ENCODE peak calls at places on chromosomes 2 and 18, in five cellular contexts. One of them, this sample, is unnamed.

GRCh38 chr2:26637811-26638310 is 3.3 kb downstream of the CIB4 start:
- DNase-seq in adrenal gland: no peak
- DNase-seq in K562: no peak
- DNase-seq in sigmoid colon: peak; percentile 27
- DNase-seq in esophagus muscularis mucosa: no peak
- DNase-seq in this sample: no peak

GRCh38 chr2:226652388-226652787 is 147.2 kb downstream of the IRS1 start:
- DNase-seq in sigmoid colon: no peak
- DNase-seq in K562: no peak
- DNase-seq in esophagus muscularis mucosa: no peak
- DNase-seq in adrenal gland: no peak
- DNase-seq in this sample: peak; percentile 81

GRCh38 chr18:79386547-79386946 is 9.2 kb upstream of the NFATC1 start:
- DNase-seq in K562: no peak
- DNase-seq in esophagus muscularis mucosa: no peak
- DNase-seq in adrenal gland: no peak
- DNase-seq in sigmoid colon: peak; percentile 60
- DNase-seq in this sample: no peak

GRCh38 chr18:50401888-50402287 is 27.0 kb downstream of the SKA1 start:
- DNase-seq in adrenal gland: peak; percentile 95
- DNase-seq in esophagus muscularis mucosa: no peak
- DNase-seq in K562: peak; percentile 88
- DNase-seq in sigmoid colon: no peak
- DNase-seq in this sample: peak; percentile 8

GRCh38 chr2:227013881-227014280 is 150.1 kb downstream of the COL4A4 start:
- DNase-seq in esophagus muscularis mucosa: no peak
- DNase-seq in K562: no peak
- DNase-seq in adrenal gland: no peak
- DNase-seq in sigmoid colon: no peak
- DNase-seq in this sample: no peak

GRCh38 chr2:109128466-109129355 is at the start of gene SH3RF3:
- DNase-seq in adrenal gland: peak; percentile 81
- DNase-seq in K562: no peak
- DNase-seq in esophagus muscularis mucosa: no peak
- DNase-seq in sigmoid colon: peak; percentile 76
- DNase-seq in this sample: no peak

GRCh38 chr2:159904565-159905281 is 106.7 kb upstream of the CD302 start:
- DNase-seq in adrenal gland: peak; percentile 61
- DNase-seq in sigmoid colon: no peak
- DNase-seq in K562: peak; percentile 56
- DNase-seq in esophagus muscularis mucosa: no peak
- DNase-seq in this sample: no peak

GRCh38 chr18:48540329-48541025 is 1.6 kb downstream of the CTIF start:
- DNase-seq in esophagus muscularis mucosa: no peak
- DNase-seq in sigmoid colon: peak; percentile 86
- DNase-seq in adrenal gland: peak; percentile 78
- DNase-seq in K562: peak; percentile 79
- DNase-seq in this sample: no peak

GRCh38 chr2:137968477-137969417 is 4.5 kb downstream of the HNMT start:
- DNase-seq in sigmoid colon: no peak
- DNase-seq in K562: no peak
- DNase-seq in esophagus muscularis mucosa: no peak
- DNase-seq in adrenal gland: no peak
- DNase-seq in this sample: no peak

GRCh38 chr2:191209346-191209745 is 35.9 kb upstream of the MYO1B start:
- DNase-seq in sigmoid colon: no peak
- DNase-seq in esophagus muscularis mucosa: no peak
- DNase-seq in K562: no peak
- DNase-seq in adrenal gland: no peak
- DNase-seq in this sample: no peak

GRCh38 chr2:33160217-33160616 is 213.5 kb downstream of the LTBP1 start:
- DNase-seq in adrenal gland: no peak
- DNase-seq in sigmoid colon: no peak
- DNase-seq in esophagus muscularis mucosa: no peak
- DNase-seq in K562: no peak
- DNase-seq in this sample: no peak

GRCh38 chr2:196516541-196516940 is 123.0 kb upstream of the CCDC150 start:
- DNase-seq in K562: no peak
- DNase-seq in esophagus muscularis mucosa: no peak
- DNase-seq in adrenal gland: no peak
- DNase-seq in sigmoid colon: no peak
- DNase-seq in this sample: no peak

GRCh38 chr18:36734589-36734988 is 94.2 kb downstream of the TPGS2 start:
- DNase-seq in adrenal gland: peak; percentile 92
- DNase-seq in K562: no peak
- DNase-seq in esophagus muscularis mucosa: peak; percentile 78
- DNase-seq in sigmoid colon: no peak
- DNase-seq in this sample: no peak

GRCh38 chr2:16633632-16634430 is 31.8 kb downstream of the CYRIA start:
- DNase-seq in adrenal gland: no peak
- DNase-seq in sigmoid colon: no peak
- DNase-seq in esophagus muscularis mucosa: no peak
- DNase-seq in K562: peak; percentile 79
- DNase-seq in this sample: peak; percentile 62

GRCh38 chr2:43941359-43941758 is 54.4 kb downstream of the LRPPRC start:
- DNase-seq in K562: no peak
- DNase-seq in sigmoid colon: no peak
- DNase-seq in adrenal gland: no peak
- DNase-seq in esophagus muscularis mucosa: no peak
- DNase-seq in this sample: no peak

GRCh38 chr2:103139628-103140268 is 377.9 kb downstream of the TMEM182 start:
- DNase-seq in sigmoid colon: no peak
- DNase-seq in adrenal gland: no peak
- DNase-seq in esophagus muscularis mucosa: no peak
- DNase-seq in K562: no peak
- DNase-seq in this sample: no peak

GRCh38 chr2:72027426-72028161 is 120.1 kb downstream of the CYP26B1 start:
- DNase-seq in sigmoid colon: no peak
- DNase-seq in esophagus muscularis mucosa: peak; percentile 74
- DNase-seq in K562: no peak
- DNase-seq in adrenal gland: peak; percentile 18
- DNase-seq in this sample: no peak

GRCh38 chr2:71940695-71941094 is 207.0 kb downstream of the CYP26B1 start:
- DNase-seq in sigmoid colon: no peak
- DNase-seq in K562: no peak
- DNase-seq in esophagus muscularis mucosa: peak; percentile 31
- DNase-seq in adrenal gland: peak; percentile 48
- DNase-seq in this sample: no peak

GRCh38 chr18:49813321-49814146 is at the start of gene ACAA2:
- DNase-seq in esophagus muscularis mucosa: peak; percentile 95
- DNase-seq in K562: peak; percentile 79
- DNase-seq in adrenal gland: peak; percentile 91
- DNase-seq in sigmoid colon: peak; percentile 95
- DNase-seq in this sample: peak; percentile 50

GRCh38 chr18:34039194-34039593 is 185.5 kb downstream of the NOL4 start:
- DNase-seq in adrenal gland: no peak
- DNase-seq in K562: no peak
- DNase-seq in esophagus muscularis mucosa: no peak
- DNase-seq in sigmoid colon: no peak
- DNase-seq in this sample: no peak

GRCh38 chr2:101357386-101357785 is 29.9 kb downstream of the CREG2 start:
- DNase-seq in K562: no peak
- DNase-seq in esophagus muscularis mucosa: no peak
- DNase-seq in sigmoid colon: no peak
- DNase-seq in adrenal gland: no peak
- DNase-seq in this sample: no peak

GRCh38 chr2:101356486-101356885 is 30.8 kb downstream of the CREG2 start:
- DNase-seq in esophagus muscularis mucosa: no peak
- DNase-seq in K562: no peak
- DNase-seq in sigmoid colon: no peak
- DNase-seq in adrenal gland: no peak
- DNase-seq in this sample: no peak

GRCh38 chr2:101354910-101355309 is 32.4 kb downstream of the CREG2 start:
- DNase-seq in esophagus muscularis mucosa: no peak
- DNase-seq in adrenal gland: no peak
- DNase-seq in K562: no peak
- DNase-seq in sigmoid colon: no peak
- DNase-seq in this sample: no peak

GRCh38 chr2:101355561-101356130 is 31.7 kb downstream of the CREG2 start:
- DNase-seq in adrenal gland: no peak
- DNase-seq in esophagus muscularis mucosa: no peak
- DNase-seq in sigmoid colon: no peak
- DNase-seq in K562: no peak
- DNase-seq in this sample: peak; percentile 34

GRCh38 chr2:101354420-101354819 is 32.9 kb downstream of the CREG2 start:
- DNase-seq in esophagus muscularis mucosa: no peak
- DNase-seq in adrenal gland: no peak
- DNase-seq in sigmoid colon: no peak
- DNase-seq in K562: no peak
- DNase-seq in this sample: no peak
- H3K27ac ChIP-seq in esophagus muscularis mucosa: no peak overlapping the region
- H3K27ac ChIP-seq in adrenal gland: no peak overlapping the region
- H3K27ac ChIP-seq in sigmoid colon: no peak overlapping the region
- H3K27ac ChIP-seq in K562: no peak overlapping the region
- H3K27ac ChIP-seq in this sample: no peak overlapping the region

GRCh38 chr2:97816411-97816810 is 103.0 kb downstream of the ZAP70 start:
- DNase-seq in K562: no peak
- DNase-seq in sigmoid colon: no peak
- DNase-seq in esophagus muscularis mucosa: no peak
- DNase-seq in adrenal gland: no peak
- DNase-seq in this sample: no peak
- H3K27ac ChIP-seq in K562: no peak overlapping the region
- H3K27ac ChIP-seq in sigmoid colon: no peak overlapping the region
- H3K27ac ChIP-seq in esophagus muscularis mucosa: no peak overlapping the region
- H3K27ac ChIP-seq in adrenal gland: no peak overlapping the region
- H3K27ac ChIP-seq in this sample: no peak overlapping the region

DNA sequence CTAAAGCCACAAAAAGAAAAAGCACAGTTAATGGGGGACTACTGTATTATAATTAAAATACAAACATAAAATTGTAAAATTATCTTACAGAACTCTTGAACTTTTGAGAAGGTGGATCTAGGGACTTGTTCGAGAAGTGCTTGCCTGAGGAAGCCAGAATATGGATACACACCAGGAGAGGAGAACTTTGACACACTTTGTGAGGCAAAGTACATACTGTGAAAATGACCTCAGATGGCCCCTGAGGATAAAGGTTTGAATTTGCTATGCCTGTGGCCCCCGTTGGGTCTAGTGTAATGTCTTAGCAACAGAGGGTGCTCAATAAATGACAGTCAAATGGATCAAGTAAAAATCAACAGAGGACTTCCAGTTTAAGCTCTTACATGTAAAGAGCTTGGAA is 148.2 kb upstream of the CYP1B1 start:
- DNase-seq in adrenal gland: no peak
- DNase-seq in sigmoid colon: no peak
- DNase-seq in esophagus muscularis mucosa: no peak
- DNase-seq in K562: no peak
- DNase-seq in this sample: no peak
- H3K27ac ChIP-seq in adrenal gland: no peak overlapping the region
- H3K27ac ChIP-seq in sigmoid colon: no peak overlapping the region
- H3K27ac ChIP-seq in esophagus muscularis mucosa: no peak overlapping the region
- H3K27ac ChIP-seq in K562: no peak overlapping the region
- H3K27ac ChIP-seq in this sample: no peak overlapping the region

DNA sequence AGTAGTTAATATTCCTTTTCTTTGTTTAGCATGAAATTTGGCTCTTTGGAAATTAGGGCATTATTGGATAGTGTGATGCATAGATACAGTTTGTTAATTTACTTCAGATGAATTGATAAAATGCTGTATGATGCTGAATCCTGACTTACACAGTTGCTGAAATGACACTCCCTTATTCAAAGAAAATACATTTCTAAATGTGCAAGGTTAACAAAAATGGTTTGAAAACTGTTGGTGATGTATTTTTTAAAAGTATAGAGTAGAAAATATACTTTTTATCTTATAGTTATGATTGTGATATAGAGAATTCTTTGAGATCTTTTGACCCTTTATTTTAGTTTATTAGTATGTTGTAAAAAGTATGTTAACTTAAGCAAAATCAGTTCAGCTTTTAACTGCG is 27.8 kb downstream of the VAPA start:
- DNase-seq in K562: no peak
- DNase-seq in adrenal gland: no peak
- DNase-seq in sigmoid colon: no peak
- DNase-seq in esophagus muscularis mucosa: no peak
- DNase-seq in this sample: no peak
- H3K27ac ChIP-seq in K562: no peak overlapping the region
- H3K27ac ChIP-seq in adrenal gland: no peak overlapping the region
- H3K27ac ChIP-seq in sigmoid colon: no peak overlapping the region
- H3K27ac ChIP-seq in esophagus muscularis mucosa: no peak overlapping the region
- H3K27ac ChIP-seq in this sample: no peak overlapping the region

This sample was measured in epithelial cell of prostate.